ENCODE peak calls at places on chromosomes 7 and 10, in five cellular contexts. One of them, this sample, is unnamed.
A peak's percentile ranks its signal among the peaks of the same experiment; 100 is the strongest.

GRCh38 chr7:47186316-47186715 is 395.6 kb downstream of the TNS3 start:
- DNase-seq in H9: no peak
- DNase-seq in Karpas-422: peak; percentile 75
- DNase-seq in gastrocnemius medialis: no peak
- DNase-seq in tibial artery: no peak
- DNase-seq in this sample: peak; percentile 60

GRCh38 chr10:113753020-113753692 is 1.7 kb downstream of the PLEKHS1 start:
- DNase-seq in H9: no peak
- DNase-seq in Karpas-422: no peak
- DNase-seq in gastrocnemius medialis: no peak
- DNase-seq in tibial artery: no peak
- DNase-seq in this sample: no peak

GRCh38 chr7:114929570-114929969 is 7.7 kb downstream of the MDFIC start:
- DNase-seq in H9: no peak
- DNase-seq in Karpas-422: no peak
- DNase-seq in gastrocnemius medialis: no peak
- DNase-seq in tibial artery: no peak
- DNase-seq in this sample: peak; percentile 38

GRCh38 chr10:78455873-78456272 is 422.2 kb downstream of the RPS24 start:
- DNase-seq in H9: no peak
- DNase-seq in Karpas-422: no peak
- DNase-seq in gastrocnemius medialis: no peak
- DNase-seq in tibial artery: no peak
- DNase-seq in this sample: no peak

GRCh38 chr7:70793767-70794166 is 338.2 kb upstream of the GALNT17 start:
- DNase-seq in H9: no peak
- DNase-seq in Karpas-422: no peak
- DNase-seq in gastrocnemius medialis: no peak
- DNase-seq in tibial artery: no peak
- DNase-seq in this sample: no peak

GRCh38 chr10:14185501-14186045 is 145.2 kb downstream of the FRMD4A start:
- DNase-seq in H9: peak; percentile 93
- DNase-seq in Karpas-422: peak; percentile 56
- DNase-seq in gastrocnemius medialis: no peak
- DNase-seq in tibial artery: no peak
- DNase-seq in this sample: peak; percentile 87

GRCh38 chr7:93574646-93575554 is at the start of gene CALCR:
- DNase-seq in H9: peak; percentile 70
- DNase-seq in Karpas-422: no peak
- DNase-seq in gastrocnemius medialis: peak; percentile 12
- DNase-seq in tibial artery: no peak
- DNase-seq in this sample: no peak

GRCh38 chr10:48531486-48531885 is 73.4 kb downstream of the ARHGAP22 start:
- DNase-seq in H9: peak; percentile 0
- DNase-seq in Karpas-422: no peak
- DNase-seq in gastrocnemius medialis: no peak
- DNase-seq in tibial artery: no peak
- DNase-seq in this sample: no peak

GRCh38 chr7:29956477-29956836 is 33.1 kb downstream of the SCRN1 start:
- DNase-seq in H9: no peak
- DNase-seq in Karpas-422: no peak
- DNase-seq in gastrocnemius medialis: no peak
- DNase-seq in tibial artery: no peak
- DNase-seq in this sample: no peak

GRCh38 chr10:110357252-110357780 is 52.6 kb upstream of the SMNDC1 start:
- DNase-seq in H9: no peak
- DNase-seq in Karpas-422: peak; percentile 59
- DNase-seq in gastrocnemius medialis: no peak
- DNase-seq in tibial artery: no peak
- DNase-seq in this sample: peak; percentile 78

GRCh38 chr7:92603089-92603445 is 12.9 kb upstream of the FAM133B start:
- DNase-seq in H9: no peak
- DNase-seq in Karpas-422: no peak
- DNase-seq in gastrocnemius medialis: no peak
- DNase-seq in tibial artery: no peak
- DNase-seq in this sample: no peak

GRCh38 chr10:125148576-125148975 is 11.8 kb downstream of the CTBP2 start:
- DNase-seq in H9: no peak
- DNase-seq in Karpas-422: no peak
- DNase-seq in gastrocnemius medialis: no peak
- DNase-seq in tibial artery: no peak
- DNase-seq in this sample: no peak
- H3K4me1 ChIP-seq in H9: peaks cover 25% of the 10 kb centered on the region
- H3K4me1 ChIP-seq in Karpas-422: no peaks in the 10 kb centered on the region
- H3K4me1 ChIP-seq in gastrocnemius medialis: peaks cover 79% of the 10 kb centered on the region
- H3K4me1 ChIP-seq in tibial artery: peaks cover 99% of the 10 kb centered on the region
- H3K4me1 ChIP-seq in this sample: no peaks in the 10 kb centered on the region

DNA sequence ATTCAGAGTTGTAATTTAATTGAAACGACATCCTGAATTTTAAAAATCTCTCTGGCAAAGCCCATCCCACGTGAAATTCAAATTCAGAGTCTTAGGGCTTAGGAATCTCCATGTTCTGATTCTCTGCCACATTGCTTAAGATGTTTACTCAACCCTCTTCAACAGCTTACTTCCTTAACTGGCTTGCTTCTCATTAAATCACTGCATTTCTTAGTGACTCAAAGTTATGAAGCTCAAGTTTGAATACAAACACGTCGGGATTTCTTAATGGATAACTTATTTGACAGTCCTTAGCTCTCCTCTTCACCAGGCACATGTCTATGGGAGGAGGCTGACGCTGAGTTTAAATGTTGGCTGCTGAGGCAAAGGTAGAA is 300.1 kb upstream of the PITRM1 start:
- DNase-seq in H9: no peak
- DNase-seq in Karpas-422: no peak
- DNase-seq in gastrocnemius medialis: no peak
- DNase-seq in tibial artery: no peak
- DNase-seq in this sample: no peak
- H3K4me1 ChIP-seq in H9: no peaks in the 10 kb centered on the region
- H3K4me1 ChIP-seq in Karpas-422: no peaks in the 10 kb centered on the region
- H3K4me1 ChIP-seq in gastrocnemius medialis: peaks cover 42% of the 10 kb centered on the region
- H3K4me1 ChIP-seq in tibial artery: peaks cover 35% of the 10 kb centered on the region
- H3K4me1 ChIP-seq in this sample: peaks cover 16% of the 10 kb centered on the region

DNA sequence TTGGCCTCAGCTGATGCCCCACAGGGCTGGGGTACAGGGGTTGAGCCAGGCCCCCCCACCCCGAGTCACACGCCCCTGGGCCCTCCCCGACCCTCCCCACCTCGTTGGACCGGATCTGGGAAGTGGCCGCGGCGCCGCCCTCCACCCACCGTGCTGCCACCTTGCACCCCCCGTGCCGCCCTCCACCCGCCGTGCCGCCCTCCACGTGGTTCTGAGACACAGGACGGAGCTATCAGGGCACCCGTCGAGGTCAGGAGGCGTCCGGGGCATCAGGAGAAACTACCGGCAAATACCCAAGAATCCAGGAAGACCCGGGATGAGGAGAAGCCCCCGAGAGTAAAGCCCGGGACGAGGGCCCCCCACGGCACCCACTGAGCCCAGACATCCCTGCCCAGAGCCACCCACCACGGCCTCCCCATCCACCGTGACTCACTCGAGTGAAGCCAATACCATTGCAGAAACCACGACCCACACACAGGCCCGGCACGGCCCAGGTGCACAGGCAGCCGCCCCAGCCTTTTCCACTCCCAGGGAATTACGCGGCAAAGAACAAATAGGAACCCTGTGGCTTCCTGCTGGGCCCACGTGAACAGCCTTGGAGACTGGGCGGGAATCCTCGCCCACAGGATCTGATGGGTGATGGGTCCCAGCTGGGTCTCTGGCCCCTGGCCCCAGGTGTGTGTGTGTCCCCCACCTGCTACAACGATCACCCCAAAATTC is 34.0 kb downstream of the ADAP1 start:
- DNase-seq in H9: no peak
- DNase-seq in Karpas-422: no peak
- DNase-seq in gastrocnemius medialis: peak; percentile 8
- DNase-seq in tibial artery: peak; percentile 9
- DNase-seq in this sample: no peak
- H3K4me1 ChIP-seq in H9: no peaks in the 10 kb centered on the region
- H3K4me1 ChIP-seq in Karpas-422: peaks cover 16% of the 10 kb centered on the region
- H3K4me1 ChIP-seq in gastrocnemius medialis: no peaks in the 10 kb centered on the region
- H3K4me1 ChIP-seq in tibial artery: peaks cover 12% of the 10 kb centered on the region
- H3K4me1 ChIP-seq in this sample: peaks cover 21% of the 10 kb centered on the region

DNA sequence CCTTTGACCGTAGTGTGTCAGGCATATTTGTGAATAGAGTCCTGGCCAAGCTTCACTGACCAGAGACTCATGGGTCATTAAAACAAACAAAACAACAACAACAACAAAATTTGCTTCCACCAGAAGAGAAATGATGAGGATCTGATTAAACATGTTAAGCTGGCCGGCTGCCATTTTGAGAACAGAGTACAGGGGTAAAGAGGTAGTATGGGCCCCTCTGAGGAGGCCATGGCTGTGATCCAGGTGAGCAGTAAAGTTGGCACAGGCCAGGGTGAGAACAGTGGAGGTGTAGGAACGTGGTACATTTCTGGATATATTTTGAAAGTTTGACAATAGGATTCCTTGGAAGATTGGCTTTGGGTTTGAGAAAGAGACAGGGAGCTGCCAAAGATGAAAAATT is 252.5 kb downstream of the TWIST1 start:
- DNase-seq in H9: no peak
- DNase-seq in Karpas-422: no peak
- DNase-seq in gastrocnemius medialis: no peak
- DNase-seq in tibial artery: peak; percentile 22
- DNase-seq in this sample: no peak
- H3K4me1 ChIP-seq in H9: no peaks in the 10 kb centered on the region
- H3K4me1 ChIP-seq in Karpas-422: no peaks in the 10 kb centered on the region
- H3K4me1 ChIP-seq in gastrocnemius medialis: peaks cover 6% of the 10 kb centered on the region
- H3K4me1 ChIP-seq in tibial artery: no peaks in the 10 kb centered on the region
- H3K4me1 ChIP-seq in this sample: no peaks in the 10 kb centered on the region

GRCh38 chr10:111522551-111522950 is 445.7 kb downstream of the ADRA2A start:
- DNase-seq in H9: no peak
- DNase-seq in Karpas-422: no peak
- DNase-seq in gastrocnemius medialis: no peak
- DNase-seq in tibial artery: no peak
- DNase-seq in this sample: no peak
- H3K4me1 ChIP-seq in H9: no peaks in the 10 kb centered on the region
- H3K4me1 ChIP-seq in Karpas-422: no peaks in the 10 kb centered on the region
- H3K4me1 ChIP-seq in gastrocnemius medialis: no peaks in the 10 kb centered on the region
- H3K4me1 ChIP-seq in tibial artery: no peaks in the 10 kb centered on the region
- H3K4me1 ChIP-seq in this sample: peaks cover 5% of the 10 kb centered on the region

GRCh38 chr10:69332278-69333010 is 54.1 kb downstream of the HK1 start:
- DNase-seq in H9: no peak
- DNase-seq in Karpas-422: no peak
- DNase-seq in gastrocnemius medialis: no peak
- DNase-seq in tibial artery: no peak
- DNase-seq in this sample: no peak
- H3K4me1 ChIP-seq in H9: peaks cover 42% of the 10 kb centered on the region
- H3K4me1 ChIP-seq in Karpas-422: peaks cover 39% of the 10 kb centered on the region
- H3K4me1 ChIP-seq in gastrocnemius medialis: peaks cover 95% of the 10 kb centered on the region
- H3K4me1 ChIP-seq in tibial artery: peaks cover 99% of the 10 kb centered on the region
- H3K4me1 ChIP-seq in this sample: no peaks in the 10 kb centered on the region

DNA sequence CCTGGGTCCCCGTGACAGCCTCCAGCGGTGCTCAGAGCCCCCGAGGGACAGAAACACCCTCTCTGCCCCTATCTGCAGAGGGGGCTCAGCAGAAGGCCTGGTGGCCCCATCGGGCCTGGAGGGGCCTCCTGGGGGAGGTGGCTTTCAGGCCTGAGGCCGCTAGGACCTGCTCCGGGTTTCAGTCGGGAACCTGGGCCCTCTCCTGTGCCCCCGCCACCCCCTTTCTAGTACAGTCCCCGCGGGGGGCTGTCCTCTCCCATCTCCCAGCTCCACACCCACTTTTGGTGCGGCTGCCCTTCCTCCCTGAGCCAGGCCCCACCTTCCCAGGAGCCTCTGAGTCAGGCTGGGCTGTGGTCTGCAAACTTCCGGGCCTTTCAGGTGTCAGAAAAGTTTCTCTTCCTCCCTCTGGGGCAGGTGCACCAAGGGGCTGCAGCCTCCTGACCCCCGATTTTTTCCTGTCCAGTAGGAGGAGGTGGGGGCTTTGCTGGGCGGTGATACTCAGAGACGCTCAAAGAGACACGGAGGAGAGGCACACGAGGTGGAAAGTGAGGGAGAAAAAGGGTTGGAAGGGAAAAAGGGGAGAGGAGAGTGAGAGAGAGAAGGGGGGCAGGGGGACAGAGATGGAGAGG is 692 bp downstream of the CARD11 start:
- DNase-seq in H9: peak; percentile 45
- DNase-seq in Karpas-422: peak; percentile 80
- DNase-seq in gastrocnemius medialis: no peak
- DNase-seq in tibial artery: no peak
- DNase-seq in this sample: peak; percentile 80
- H3K4me1 ChIP-seq in H9: no peaks in the 10 kb centered on the region
- H3K4me1 ChIP-seq in Karpas-422: peaks cover 25% of the 10 kb centered on the region
- H3K4me1 ChIP-seq in gastrocnemius medialis: no peaks in the 10 kb centered on the region
- H3K4me1 ChIP-seq in tibial artery: peaks cover 3% of the 10 kb centered on the region
- H3K4me1 ChIP-seq in this sample: no peaks in the 10 kb centered on the region

GRCh38 chr10:23055424-23056191 is 39.8 kb upstream of the MSRB2 start:
- DNase-seq in H9: no peak
- DNase-seq in Karpas-422: no peak
- DNase-seq in gastrocnemius medialis: no peak
- DNase-seq in tibial artery: no peak
- DNase-seq in this sample: no peak
- H3K4me1 ChIP-seq in H9: peaks cover 15% of the 10 kb centered on the region
- H3K4me1 ChIP-seq in Karpas-422: no peaks in the 10 kb centered on the region
- H3K4me1 ChIP-seq in gastrocnemius medialis: peaks cover 5% of the 10 kb centered on the region
- H3K4me1 ChIP-seq in tibial artery: no peaks in the 10 kb centered on the region
- H3K4me1 ChIP-seq in this sample: no peaks in the 10 kb centered on the region

DNA sequence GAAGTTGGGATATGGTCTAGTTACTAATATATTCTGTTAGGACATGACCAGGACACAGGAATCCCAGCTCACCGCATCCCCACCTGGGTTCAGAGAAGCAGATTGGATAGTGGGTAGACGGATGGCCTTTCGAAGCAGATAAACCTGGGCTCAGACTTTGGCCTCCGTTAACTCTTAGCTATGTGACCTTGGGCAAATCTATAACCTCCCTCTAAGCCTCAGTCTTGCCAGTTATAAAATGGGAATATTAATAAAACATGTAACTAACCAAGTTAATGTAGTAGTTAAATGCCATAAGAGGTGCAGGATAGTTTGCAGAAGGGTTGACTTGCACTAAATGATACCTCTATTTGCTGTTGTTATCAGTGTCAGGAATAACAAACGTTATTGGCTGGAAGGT is 127.6 kb upstream of the JCAD start:
- DNase-seq in H9: no peak
- DNase-seq in Karpas-422: no peak
- DNase-seq in gastrocnemius medialis: no peak
- DNase-seq in tibial artery: no peak
- DNase-seq in this sample: no peak
- H3K4me1 ChIP-seq in H9: no peaks in the 10 kb centered on the region
- H3K4me1 ChIP-seq in Karpas-422: no peaks in the 10 kb centered on the region
- H3K4me1 ChIP-seq in gastrocnemius medialis: no peaks in the 10 kb centered on the region
- H3K4me1 ChIP-seq in tibial artery: peaks cover 20% of the 10 kb centered on the region
- H3K4me1 ChIP-seq in this sample: peaks cover 9% of the 10 kb centered on the region